ENCODE peak calls at places on chromosomes 7 and 10, in four cellular contexts. One of them, this sample, is unnamed.

GRCh38 chr10:124508070-124508667 is 46.5 kb downstream of the LHPP start:
- DNase-seq in thyroid gland: peak; percentile 23
- DNase-seq in neural progenitor cell: no peak
- DNase-seq in stimulated activated naive CD4-positive, alpha-beta T cell: no peak
- DNase-seq in this sample: no peak

GRCh38 chr7:84981038-84981601 is 205.7 kb downstream of the SEMA3D start:
- DNase-seq in thyroid gland: no peak
- DNase-seq in neural progenitor cell: no peak
- DNase-seq in stimulated activated naive CD4-positive, alpha-beta T cell: no peak
- DNase-seq in this sample: no peak

GRCh38 chr7:115230882-115231508 is 309.1 kb downstream of the MDFIC start:
- DNase-seq in thyroid gland: no peak
- DNase-seq in neural progenitor cell: no peak
- DNase-seq in stimulated activated naive CD4-positive, alpha-beta T cell: no peak
- DNase-seq in this sample: no peak

GRCh38 chr10:69332278-69333010 is 54.1 kb downstream of the HK1 start:
- DNase-seq in thyroid gland: peak; percentile 30
- DNase-seq in neural progenitor cell: no peak
- DNase-seq in stimulated activated naive CD4-positive, alpha-beta T cell: no peak
- DNase-seq in this sample: no peak

GRCh38 chr10:73581912-73582311 is 9.2 kb downstream of the USP54 start:
- DNase-seq in thyroid gland: no peak
- DNase-seq in neural progenitor cell: peak; percentile 65
- DNase-seq in stimulated activated naive CD4-positive, alpha-beta T cell: no peak
- DNase-seq in this sample: no peak

GRCh38 chr7:130875265-130875741 is 141.3 kb upstream of the KLF14 start:
- DNase-seq in thyroid gland: peak; percentile 82
- DNase-seq in neural progenitor cell: peak; percentile 73
- DNase-seq in stimulated activated naive CD4-positive, alpha-beta T cell: peak; percentile 27
- DNase-seq in this sample: peak; percentile 41

GRCh38 chr7:141664450-141664849 is 37.5 kb downstream of the DENND11 start:
- DNase-seq in thyroid gland: no peak
- DNase-seq in neural progenitor cell: no peak
- DNase-seq in stimulated activated naive CD4-positive, alpha-beta T cell: no peak
- DNase-seq in this sample: no peak

GRCh38 chr7:120475994-120476393 is 203.0 kb downstream of the KCND2 start:
- DNase-seq in thyroid gland: no peak
- DNase-seq in neural progenitor cell: no peak
- DNase-seq in stimulated activated naive CD4-positive, alpha-beta T cell: no peak
- DNase-seq in this sample: no peak

GRCh38 chr7:75756340-75757297 is 15.4 kb downstream of the CCL26 start:
- DNase-seq in thyroid gland: no peak
- DNase-seq in neural progenitor cell: peak; percentile 31
- DNase-seq in stimulated activated naive CD4-positive, alpha-beta T cell: no peak
- DNase-seq in this sample: no peak

GRCh38 chr7:102875700-102876192 is 37.1 kb upstream of the LRRC17 start:
- DNase-seq in thyroid gland: no peak
- DNase-seq in neural progenitor cell: no peak
- DNase-seq in stimulated activated naive CD4-positive, alpha-beta T cell: no peak
- DNase-seq in this sample: no peak

GRCh38 chr7:131581241-131582157 is 25.1 kb upstream of the PODXL start:
- DNase-seq in thyroid gland: peak; percentile 25
- DNase-seq in neural progenitor cell: no peak
- DNase-seq in stimulated activated naive CD4-positive, alpha-beta T cell: no peak
- DNase-seq in this sample: no peak

GRCh38 chr10:43294241-43294658 is 27.4 kb upstream of the RASGEF1A start:
- DNase-seq in thyroid gland: no peak
- DNase-seq in neural progenitor cell: no peak
- DNase-seq in stimulated activated naive CD4-positive, alpha-beta T cell: no peak
- DNase-seq in this sample: no peak

GRCh38 chr7:113629244-113629643 is 289.6 kb downstream of the PPP1R3A start:
- DNase-seq in thyroid gland: no peak
- DNase-seq in neural progenitor cell: no peak
- DNase-seq in stimulated activated naive CD4-positive, alpha-beta T cell: no peak
- DNase-seq in this sample: no peak

GRCh38 chr10:131743190-131744151 is 157.3 kb upstream of the PPP2R2D start:
- DNase-seq in thyroid gland: no peak
- DNase-seq in neural progenitor cell: peak; percentile 23
- DNase-seq in stimulated activated naive CD4-positive, alpha-beta T cell: no peak
- DNase-seq in this sample: no peak

GRCh38 chr7:138849701-138850100 is 51.7 kb upstream of the ATP6V0A4 start:
- DNase-seq in thyroid gland: no peak
- DNase-seq in neural progenitor cell: no peak
- DNase-seq in stimulated activated naive CD4-positive, alpha-beta T cell: no peak
- DNase-seq in this sample: no peak

GRCh38 chr7:140656548-140657515 is 15.9 kb upstream of the ADCK2 start:
- DNase-seq in thyroid gland: peak; percentile 70
- DNase-seq in neural progenitor cell: no peak
- DNase-seq in stimulated activated naive CD4-positive, alpha-beta T cell: peak; percentile 5
- DNase-seq in this sample: peak; percentile 31

GRCh38 chr10:103776878-103777591 is 78.3 kb downstream of the SH3PXD2A start:
- DNase-seq in thyroid gland: no peak
- DNase-seq in neural progenitor cell: no peak
- DNase-seq in stimulated activated naive CD4-positive, alpha-beta T cell: no peak
- DNase-seq in this sample: no peak

GRCh38 chr7:44811093-44811492 is 14.6 kb downstream of the PPIA start:
- DNase-seq in thyroid gland: no peak
- DNase-seq in neural progenitor cell: no peak
- DNase-seq in stimulated activated naive CD4-positive, alpha-beta T cell: no peak
- DNase-seq in this sample: no peak

GRCh38 chr10:6729071-6729773 is 149.1 kb upstream of the PRKCQ start:
- DNase-seq in thyroid gland: no peak
- DNase-seq in neural progenitor cell: no peak
- DNase-seq in stimulated activated naive CD4-positive, alpha-beta T cell: no peak
- DNase-seq in this sample: no peak

GRCh38 chr7:128697301-128697905 is 25.3 kb downstream of the GARIN1A start:
- DNase-seq in thyroid gland: peak; percentile 27
- DNase-seq in neural progenitor cell: peak; percentile 88
- DNase-seq in stimulated activated naive CD4-positive, alpha-beta T cell: peak; percentile 29
- DNase-seq in this sample: peak; percentile 17

GRCh38 chr7:121020652-121021051 is 32.1 kb downstream of the CPED1 start:
- DNase-seq in thyroid gland: no peak
- DNase-seq in neural progenitor cell: no peak
- DNase-seq in stimulated activated naive CD4-positive, alpha-beta T cell: no peak
- DNase-seq in this sample: no peak

GRCh38 chr7:117047496-117047895 is 94.2 kb downstream of the ST7 start:
- DNase-seq in thyroid gland: no peak
- DNase-seq in neural progenitor cell: no peak
- DNase-seq in stimulated activated naive CD4-positive, alpha-beta T cell: no peak
- DNase-seq in this sample: no peak

GRCh38 chr7:97016392-97017196 is 8.0 kb downstream of the DLX5 start:
- DNase-seq in thyroid gland: no peak
- DNase-seq in neural progenitor cell: peak; percentile 85
- DNase-seq in stimulated activated naive CD4-positive, alpha-beta T cell: no peak
- DNase-seq in this sample: no peak